ENCODE peak calls at places on chromosomes 6 and 20, in six cellular contexts. M, F, K, V, N and Q are unnamed samples.

GRCh38 chr6:90424580-90424979 is 127.9 kb upstream of the BACH2 start:
- ATAC-seq in M (no peak), F (no peak), K (no peak), V (no peak), N (no peak), Q (no peak)

GRCh38 chr6:84847349-84848160 is 83.2 kb upstream of the TBX18 start:
- ATAC-seq in M (no peak), F (no peak), K (no peak), V (no peak), N (peak; percentile 58), Q (no peak)

GRCh38 chr6:44256291-44257006 is 879 bp downstream of the SLC35B2 start:
- ATAC-seq in M (peak; percentile 26), F (no peak), K (peak; percentile 76), V (peak; percentile 35), N (no peak), Q (no peak)

GRCh38 chr6:105893741-105894140 is 192.4 kb upstream of the PRDM1 start:
- ATAC-seq in M (no peak), F (no peak), K (no peak), V (no peak), N (no peak), Q (no peak)

GRCh38 chr6:141260627-141261015 is 872.1 kb upstream of the GJE1 start:
- ATAC-seq in M (no peak), F (no peak), K (peak; percentile 61), V (peak; percentile 72), N (no peak), Q (peak; percentile 23)

GRCh38 chr6:159068904-159069578 is 24.2 kb upstream of the TAGAP start:
- ATAC-seq in M (no peak), F (peak; percentile 34), K (no peak), V (no peak), N (peak; percentile 49), Q (no peak)

GRCh38 chr20:50471231-50471630 is 39.0 kb upstream of the PTPN1 start:
- ATAC-seq in M (no peak), F (no peak), K (no peak), V (no peak), N (no peak), Q (no peak)

GRCh38 chr6:169913096-169913615 is 161.7 kb downstream of the ERMARD start:
- ATAC-seq in M (no peak), F (no peak), K (no peak), V (no peak), N (no peak), Q (no peak)

GRCh38 chr6:118294906-118295305 is 253.2 kb upstream of the PLN start:
- ATAC-seq in M (no peak), F (no peak), K (no peak), V (no peak), N (no peak), Q (no peak)

GRCh38 chr6:393391-394221 is 2.1 kb downstream of the IRF4 start:
- ATAC-seq in M (no peak), F (peak; percentile 2), K (no peak), V (peak; percentile 48), N (no peak), Q (no peak)

GRCh38 chr20:5674176-5674660 is 76.0 kb upstream of the SHLD1 start:
- ATAC-seq in M (peak; percentile 39), F (peak; percentile 97), K (no peak), V (peak; percentile 57), N (peak; percentile 44), Q (no peak)

GRCh38 chr6:37766717-37767116 is 52.8 kb upstream of the ZFAND3 start:
- ATAC-seq in M (no peak), F (no peak), K (no peak), V (no peak), N (no peak), Q (no peak)

GRCh38 chr6:44237813-44238433 is 9.0 kb upstream of the HSP90AB1 start:
- ATAC-seq in M (peak; percentile 80), F (peak; percentile 97), K (peak; percentile 92), V (peak; percentile 82), N (peak; percentile 95), Q (peak; percentile 80)

GRCh38 chr6:131597448-131597847 is 24.4 kb downstream of the ARG1 start:
- ATAC-seq in M (no peak), F (peak; percentile 50), K (no peak), V (peak; percentile 93), N (peak; percentile 71), Q (no peak)

GRCh38 chr6:131602913-131603312 is 25.1 kb downstream of the MED23 start:
- ATAC-seq in M (no peak), F (no peak), K (no peak), V (no peak), N (peak; percentile 34), Q (no peak)

GRCh38 chr6:131600696-131601095 is 27.3 kb downstream of the MED23 start:
- ATAC-seq in M (no peak), F (no peak), K (no peak), V (no peak), N (no peak), Q (no peak)
- TF ChIP-seq EP300 in M (no peak), F (no peak), K (no peak), V (no peak), N (no peak), Q (no peak)

GRCh38 chr6:131317516-131317915 is 182.2 kb downstream of the AKAP7 start:
- ATAC-seq in M (no peak), F (no peak), K (no peak), V (no peak), N (no peak), Q (no peak)
- TF ChIP-seq POLR2A in M (no peak), F (no peak), K (no peak), V (no peak), N (no peak), Q (no peak)

GRCh38 chr20:49450281-49450707 is 32.2 kb downstream of the KCNB1 start:
- ATAC-seq in M (no peak), F (no peak), K (no peak), V (no peak), N (no peak), Q (no peak)
- TF ChIP-seq EP300 in M (no peak), F (no peak), K (no peak), V (no peak), N (no peak), Q (no peak)

GRCh38 chr20:45910670-45911485 is 1.1 kb downstream of the PLTP start:
- ATAC-seq in M (peak; percentile 88), F (peak; percentile 96), K (peak; percentile 93), V (no peak), N (peak; percentile 95), Q (peak; percentile 93)
- TF ChIP-seq POLR2A in M (no peak), F (peak; percentile 77), K (no peak), V (no peak), N (peak; percentile 92), Q (peak; percentile 69)